ENCODE peak calls at places on chromosome 17, in six cellular contexts. S, T, W, V, M and Q are unnamed samples.
A peak's percentile ranks its signal among the peaks of the same experiment; 100 is the strongest.

GRCh38 chr17:66976781-66977201 is 12.3 kb downstream of the CACNG4 start:
- DNase-seq in V (no peak), T (no peak), M (no peak), W (no peak), S (no peak), Q (no peak)

GRCh38 chr17:64281962-64282752 is 19.1 kb upstream of the TEX2 start:
- DNase-seq in M (peak; percentile 88), W (no peak), T (peak; percentile 82), V (peak; percentile 80), S (no peak), Q (peak; percentile 45)

GRCh38 chr17:45382982-45383381 is 49.7 kb downstream of the ARHGAP27 start:
- DNase-seq in V (no peak), T (no peak), S (no peak), M (no peak), W (no peak), Q (no peak)

GRCh38 chr17:31002047-31002446 is 31.2 kb downstream of the RNF135 start:
- DNase-seq in S (no peak), M (no peak), V (no peak), W (no peak), T (no peak), Q (no peak)

GRCh38 chr17:79907855-79908254 is 68.6 kb upstream of the CBX4 start:
- DNase-seq in V (peak; percentile 76), S (peak; percentile 61), W (no peak), M (peak; percentile 52), T (no peak), Q (no peak)

GRCh38 chr17:49575524-49576120 is at the start of gene NXPH3:
- DNase-seq in V (peak; percentile 89), M (peak; percentile 64), W (no peak), S (peak; percentile 72), T (peak; percentile 89), Q (no peak)

GRCh38 chr17:64003526-64004121 is 5.5 kb downstream of the PRR29 start:
- DNase-seq in W (no peak), M (no peak), V (peak; percentile 66), S (no peak), T (peak; percentile 56), Q (no peak)

GRCh38 chr17:34993031-34993430 is 12.7 kb downstream of the LIG3 start:
- DNase-seq in M (no peak), S (no peak), V (no peak), T (no peak), W (no peak), Q (no peak)

GRCh38 chr17:67212716-67213417 is 32.1 kb downstream of the HELZ start:
- DNase-seq in M (no peak), T (no peak), V (no peak), S (no peak), W (no peak), Q (no peak)

GRCh38 chr17:75591722-75592302 is 4.2 kb downstream of the MYO15B start:
- DNase-seq in W (no peak), M (no peak), S (no peak), V (no peak), T (peak; percentile 53), Q (no peak)

GRCh38 chr17:2253362-2253761 is 50.2 kb downstream of the SMG6 start:
- DNase-seq in T (no peak), M (no peak), S (no peak), V (no peak), W (no peak), Q (no peak)

GRCh38 chr17:82240506-82241182 is 11.8 kb downstream of the SLC16A3 start:
- DNase-seq in S (no peak), V (peak; percentile 75), W (no peak), M (no peak), T (peak; percentile 64), Q (no peak)

GRCh38 chr17:72301887-72302286 is 181.1 kb downstream of the SOX9 start:
- DNase-seq in T (no peak), V (no peak), S (no peak), M (no peak), W (no peak), Q (no peak)

GRCh38 chr17:77098884-77099545 is 41.8 kb upstream of the SEC14L1 start:
- DNase-seq in V (no peak), S (no peak), T (peak; percentile 84), M (no peak), W (no peak), Q (peak; percentile 71)

GRCh38 chr17:69302682-69303081 is 24.3 kb downstream of the ABCA5 start:
- DNase-seq in M (no peak), W (no peak), S (no peak), T (no peak), V (no peak), Q (no peak)

GRCh38 chr17:5502552-5502951 is 16.2 kb downstream of the MIS12 start:
- DNase-seq in T (no peak), V (no peak), S (no peak), W (no peak), M (no peak), Q (no peak)
- TF ChIP-seq CTCF in T (no peak), V (no peak), S (no peak), W (no peak), M (no peak), Q (no peak)

GRCh38 chr17:47225436-47225858 is 16.3 kb downstream of the MYL4 start:
- DNase-seq in M (peak; percentile 45), S (no peak), V (no peak), W (peak; percentile 57), T (peak; percentile 92), Q (peak; percentile 67)
- TF ChIP-seq POLR2A in M (no peak), S (no peak), V (no peak), W (no peak), T (no peak), Q (no peak)

GRCh38 chr17:78132767-78133178 is 2.2 kb downstream of the TMC8 start:
- DNase-seq in W (no peak), T (no peak), M (no peak), S (no peak), V (peak; percentile 82), Q (no peak)
- H3K4me3 ChIP-seq in W (no peak overlapping the region), T (no peak overlapping the region), M (no peak overlapping the region), S (peak overlapping the region; percentile 97), V (peak overlapping the region; percentile 80), Q (no peak overlapping the region)

DNA sequence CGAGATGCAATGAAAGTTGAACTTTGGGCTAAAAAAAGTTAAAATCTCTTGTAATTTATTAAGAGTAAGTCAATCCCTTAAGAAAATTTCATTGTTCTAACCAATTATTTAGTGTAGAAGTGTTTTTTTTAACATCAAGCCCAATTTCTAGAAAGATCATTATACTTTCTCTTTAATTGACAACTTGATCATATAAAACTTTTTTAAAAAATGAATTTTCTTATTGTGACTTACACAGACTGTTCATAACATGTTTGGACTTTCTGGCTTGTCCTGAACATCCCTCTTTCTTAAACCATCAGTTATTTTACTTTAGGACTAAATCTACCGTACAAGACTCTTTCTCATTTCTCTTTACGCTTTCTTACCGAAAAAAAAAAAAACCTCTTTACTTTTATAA is 24.8 kb upstream of the MYO1D start:
- DNase-seq in V (no peak), M (no peak), S (no peak), W (no peak), T (no peak), Q (no peak)
- TF ChIP-seq CTCF in V (no peak), M (no peak), S (no peak), W (no peak), T (no peak), Q (no peak)

GRCh38 chr17:57255182-57255775 is 1.0 kb upstream of the MSI2 start:
- DNase-seq in T (no peak), W (no peak), V (no peak), M (no peak), S (no peak), Q (no peak)

GRCh38 chr17:57257911-57258885 is 1.9 kb downstream of the MSI2 start:
- DNase-seq in V (no peak), M (no peak), W (no peak), S (no peak), T (no peak), Q (no peak)

GRCh38 chr17:57256708-57257112 is 387 bp downstream of the MSI2 start:
- DNase-seq in V (no peak), T (peak; percentile 75), W (no peak), S (no peak), M (peak; percentile 33), Q (no peak)

GRCh38 chr17:57257213-57257873 is 1.0 kb downstream of the MSI2 start:
- DNase-seq in S (no peak), M (no peak), W (no peak), V (no peak), T (no peak), Q (no peak)

GRCh38 chr17:57255776-57256681 is at the start of gene MSI2:
- DNase-seq in T (peak; percentile 99), V (peak; percentile 97), M (peak; percentile 90), W (peak; percentile 89), S (peak; percentile 90), Q (peak; percentile 94)
- TF ChIP-seq POLR2A in T (no peak), V (no peak), M (peak; percentile 27), W (peak; percentile 57), S (no peak), Q (peak; percentile 76)